ENCODE peak calls at places on chromosomes 12 and 14, in seven cellular contexts. T is H9, G is mesenchymal stem cell, S is IMR-90, Y is mesendoderm, M is H1, L is trophoblast cell. B is an unnamed sample.

GRCh38 chr14:106436310-106436905 is 910.0 kb downstream of the TMEM121 start:
- DNase-seq in T (no peak), G (no peak), S (no peak), Y (peak; percentile 1), M (no peak), L (peak; percentile 64), B (no peak)

GRCh38 chr12:57085999-57086950 is 2.6 kb upstream of the NAB2 start:
- DNase-seq in T (peak; percentile 87), G (peak; percentile 89), S (peak; percentile 83), Y (peak; percentile 89), M (no peak), L (peak; percentile 36), B (peak; percentile 75)

GRCh38 chr12:91566328-91567099 is 383.9 kb upstream of the DCN start:
- DNase-seq in T (no peak), G (no peak), S (no peak), Y (no peak), M (no peak), L (no peak), B (no peak)

GRCh38 chr12:53530056-53530455 is 22.8 kb upstream of the NPFF start:
- DNase-seq in T (no peak), G (no peak), S (no peak), Y (no peak), M (no peak), L (no peak), B (no peak)

GRCh38 chr12:122994140-122994675 is 13.7 kb downstream of the ARL6IP4 start:
- DNase-seq in T (no peak), G (no peak), S (no peak), Y (no peak), M (no peak), L (no peak), B (no peak)

GRCh38 chr12:63103489-63104131 is 47.4 kb downstream of the AVPR1A start:
- DNase-seq in T (no peak), G (peak; percentile 25), S (peak; percentile 23), Y (peak; percentile 25), M (no peak), L (peak; percentile 74), B (no peak)

GRCh38 chr12:95788637-95789036 is 1.9 kb downstream of the NTN4 start:
- DNase-seq in T (no peak), G (peak; percentile 47), S (peak; percentile 68), Y (no peak), M (no peak), L (peak; percentile 49), B (no peak)

GRCh38 chr14:39267592-39268112 is 33.9 kb downstream of the MIA2 start:
- DNase-seq in T (no peak), G (no peak), S (no peak), Y (peak; percentile 61), M (no peak), L (peak; percentile 40), B (no peak)

GRCh38 chr14:75542585-75543091 is 20.4 kb downstream of the BATF start:
- DNase-seq in T (no peak), G (peak; percentile 65), S (no peak), Y (peak; percentile 23), M (no peak), L (peak; percentile 78), B (no peak)

GRCh38 chr12:29398495-29398894 is 17.5 kb upstream of the ERGIC2 start:
- DNase-seq in T (no peak), G (no peak), S (no peak), Y (no peak), M (no peak), L (no peak), B (no peak)

GRCh38 chr12:29396774-29397173 is 15.8 kb upstream of the ERGIC2 start:
- DNase-seq in T (no peak), G (peak; percentile 49), S (peak; percentile 62), Y (no peak), M (no peak), L (peak; percentile 82), B (no peak)

GRCh38 chr12:29389295-29389919 is 8.4 kb upstream of the ERGIC2 start:
- DNase-seq in T (peak; percentile 29), G (no peak), S (no peak), Y (no peak), M (no peak), L (no peak), B (no peak)

DNA sequence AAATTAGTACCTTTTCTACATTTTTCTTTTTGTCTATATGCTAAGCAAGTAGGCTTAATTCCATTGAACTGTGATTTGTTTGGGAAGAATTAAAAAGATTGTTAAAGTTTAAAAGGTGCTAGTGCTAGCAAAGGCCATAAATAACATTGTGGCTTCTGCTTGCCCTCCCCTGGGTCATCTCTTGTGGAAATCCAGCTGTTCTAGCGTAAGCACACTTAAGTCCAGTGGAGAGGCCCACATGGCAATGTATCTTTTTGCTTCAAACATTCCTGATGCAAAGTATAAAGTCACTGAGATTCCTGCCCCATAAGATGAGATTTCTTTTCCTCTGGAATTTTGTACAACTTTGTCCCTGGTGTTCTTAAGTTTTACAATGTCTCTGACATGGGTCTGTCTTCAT is 14.4 kb upstream of the ERGIC2 start:
- DNase-seq in T (no peak), G (peak; percentile 47), S (no peak), Y (no peak), M (no peak), L (no peak), B (no peak)
- H3K4ac ChIP-seq in T (no peak overlapping the region), G (no peak overlapping the region), S (no peak overlapping the region), Y (no peak overlapping the region), M (no peak overlapping the region), L (no peak overlapping the region), B (no peak overlapping the region)

GRCh38 chr12:130120012-130120805 is 42.1 kb upstream of the FZD10 start:
- DNase-seq in T (no peak), G (no peak), S (no peak), Y (no peak), M (no peak), L (no peak), B (no peak)

GRCh38 chr12:130124106-130124505 is 38.2 kb upstream of the FZD10 start:
- DNase-seq in T (no peak), G (no peak), S (no peak), Y (no peak), M (no peak), L (no peak), B (no peak)

GRCh38 chr12:130118181-130118580 is 44.1 kb upstream of the FZD10 start:
- DNase-seq in T (no peak), G (no peak), S (no peak), Y (no peak), M (no peak), L (no peak), B (no peak)

GRCh38 chr12:130119241-130119861 is 42.9 kb upstream of the FZD10 start:
- DNase-seq in T (no peak), G (no peak), S (no peak), Y (no peak), M (no peak), L (no peak), B (no peak)

GRCh38 chr12:130121246-130122005 is 40.8 kb upstream of the FZD10 start:
- DNase-seq in T (no peak), G (no peak), S (no peak), Y (no peak), M (no peak), L (no peak), B (no peak)
- H3K4ac ChIP-seq in T (no peak overlapping the region), G (no peak overlapping the region), S (no peak overlapping the region), Y (no peak overlapping the region), M (no peak overlapping the region), L (no peak overlapping the region), B (no peak overlapping the region)

DNA sequence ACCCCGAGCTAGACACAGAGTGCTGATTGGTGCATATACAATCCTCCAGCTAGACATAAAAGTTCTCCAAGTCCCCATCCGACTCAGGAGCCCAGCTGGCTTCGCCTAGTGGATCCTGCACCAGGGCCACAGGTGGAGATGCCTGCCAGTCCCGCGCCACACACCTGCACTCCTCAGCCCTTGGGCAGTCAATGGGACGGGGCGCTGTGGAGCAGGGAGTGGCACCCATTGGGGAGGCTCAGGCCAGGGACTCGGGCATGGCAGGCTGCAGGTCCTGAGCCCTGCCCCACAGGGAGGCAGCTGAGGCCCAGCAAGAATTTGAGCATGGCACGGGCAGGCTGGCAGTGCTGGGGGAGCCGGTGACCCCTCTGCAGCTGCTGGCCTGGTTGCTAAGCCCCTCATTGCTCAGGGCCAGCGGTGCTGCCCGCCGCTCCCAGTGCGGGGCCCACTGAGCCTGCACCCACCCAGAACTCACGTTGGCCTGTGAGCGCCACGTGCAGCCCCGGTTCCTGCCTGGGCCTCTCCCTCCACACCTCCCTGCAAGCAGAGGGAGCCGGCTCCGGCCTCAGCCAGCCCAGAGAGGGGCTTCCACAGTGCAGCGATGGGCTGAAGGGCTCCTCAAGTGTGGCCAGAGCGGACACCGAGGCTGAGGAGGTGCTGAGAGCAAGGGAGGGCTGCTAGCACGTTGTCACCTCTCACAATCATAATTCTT is 136.7 kb downstream of the PAWR start:
- DNase-seq in T (no peak), G (no peak), S (no peak), Y (no peak), M (no peak), L (no peak), B (no peak)
- H3K4ac ChIP-seq in T (no peak overlapping the region), G (no peak overlapping the region), S (no peak overlapping the region), Y (no peak overlapping the region), M (no peak overlapping the region), L (no peak overlapping the region), B (no peak overlapping the region)

GRCh38 chr12:3250034-3250433 is 172.9 kb downstream of the TSPAN9 start:
- DNase-seq in T (no peak), G (no peak), S (no peak), Y (no peak), M (no peak), L (no peak), B (no peak)
- H3K4ac ChIP-seq in T (no peak overlapping the region), G (no peak overlapping the region), S (no peak overlapping the region), Y (no peak overlapping the region), M (no peak overlapping the region), L (no peak overlapping the region), B (no peak overlapping the region)

GRCh38 chr12:49174218-49174617 is 14.7 kb downstream of the TUBA1A start:
- DNase-seq in T (no peak), G (no peak), S (no peak), Y (no peak), M (no peak), L (no peak), B (no peak)
- H3K4ac ChIP-seq in T (no peak overlapping the region), G (no peak overlapping the region), S (no peak overlapping the region), Y (no peak overlapping the region), M (no peak overlapping the region), L (no peak overlapping the region), B (no peak overlapping the region)

GRCh38 chr14:60196291-60196690 is 31.1 kb upstream of the DHRS7 start:
- DNase-seq in T (no peak), G (no peak), S (no peak), Y (no peak), M (no peak), L (no peak), B (no peak)
- H3K4ac ChIP-seq in T (no peak overlapping the region), G (no peak overlapping the region), S (no peak overlapping the region), Y (no peak overlapping the region), M (no peak overlapping the region), L (no peak overlapping the region), B (no peak overlapping the region)